ENCODE peak calls at places on chromosome 17, in four cellular contexts. One of them, this sample, is unnamed.

GRCh38 chr17:17206913-17207368 is 808 bp upstream of the PLD6 start:
- DNase-seq in activated CD4-positive, alpha-beta T cell treated with anti-CD3 and anti-CD28 coated beads, Interleukin-2, amount 10 ng/mL, durations not matched to agents 7 days and 5 days: no peak
- DNase-seq in RCC 7860: no peak
- DNase-seq in activated naive CD8-positive, alpha-beta T cell treated with anti-CD3 and anti-CD28 coated beads for 36 hours: no peak
- DNase-seq in this sample: no peak

GRCh38 chr17:33120103-33120502 is 128.5 kb downstream of the SPACA3 start:
- DNase-seq in activated CD4-positive, alpha-beta T cell treated with anti-CD3 and anti-CD28 coated beads, Interleukin-2, amount 10 ng/mL, durations not matched to agents 7 days and 5 days: no peak
- DNase-seq in RCC 7860: no peak
- DNase-seq in activated naive CD8-positive, alpha-beta T cell treated with anti-CD3 and anti-CD28 coated beads for 36 hours: no peak
- DNase-seq in this sample: no peak

GRCh38 chr17:58352843-58353719 is 1.1 kb upstream of the SUPT4H1 start:
- DNase-seq in activated CD4-positive, alpha-beta T cell treated with anti-CD3 and anti-CD28 coated beads, Interleukin-2, amount 10 ng/mL, durations not matched to agents 7 days and 5 days: peak
- DNase-seq in RCC 7860: no peak
- DNase-seq in activated naive CD8-positive, alpha-beta T cell treated with anti-CD3 and anti-CD28 coated beads for 36 hours: peak
- DNase-seq in this sample: peak

GRCh38 chr17:83200231-83200699 is 120.9 kb downstream of the METRNL start:
- DNase-seq in activated CD4-positive, alpha-beta T cell treated with anti-CD3 and anti-CD28 coated beads, Interleukin-2, amount 10 ng/mL, durations not matched to agents 7 days and 5 days: peak
- DNase-seq in RCC 7860: no peak
- DNase-seq in activated naive CD8-positive, alpha-beta T cell treated with anti-CD3 and anti-CD28 coated beads for 36 hours: peak
- DNase-seq in this sample: no peak

GRCh38 chr17:55296699-55297098 is 31.9 kb downstream of the HLF start:
- DNase-seq in activated CD4-positive, alpha-beta T cell treated with anti-CD3 and anti-CD28 coated beads, Interleukin-2, amount 10 ng/mL, durations not matched to agents 7 days and 5 days: no peak
- DNase-seq in RCC 7860: no peak
- DNase-seq in activated naive CD8-positive, alpha-beta T cell treated with anti-CD3 and anti-CD28 coated beads for 36 hours: no peak
- DNase-seq in this sample: no peak

GRCh38 chr17:60354223-60354622 is 37.7 kb downstream of the USP32 start:
- DNase-seq in activated CD4-positive, alpha-beta T cell treated with anti-CD3 and anti-CD28 coated beads, Interleukin-2, amount 10 ng/mL, durations not matched to agents 7 days and 5 days: no peak
- DNase-seq in RCC 7860: no peak
- DNase-seq in activated naive CD8-positive, alpha-beta T cell treated with anti-CD3 and anti-CD28 coated beads for 36 hours: no peak
- DNase-seq in this sample: peak

GRCh38 chr17:15453782-15454181 is 13.6 kb downstream of the CDRT4 start:
- DNase-seq in activated CD4-positive, alpha-beta T cell treated with anti-CD3 and anti-CD28 coated beads, Interleukin-2, amount 10 ng/mL, durations not matched to agents 7 days and 5 days: no peak
- DNase-seq in RCC 7860: no peak
- DNase-seq in activated naive CD8-positive, alpha-beta T cell treated with anti-CD3 and anti-CD28 coated beads for 36 hours: no peak
- DNase-seq in this sample: no peak

GRCh38 chr17:6135216-6135615 is 65.0 kb downstream of the WSCD1 start:
- DNase-seq in activated CD4-positive, alpha-beta T cell treated with anti-CD3 and anti-CD28 coated beads, Interleukin-2, amount 10 ng/mL, durations not matched to agents 7 days and 5 days: no peak
- DNase-seq in RCC 7860: no peak
- DNase-seq in activated naive CD8-positive, alpha-beta T cell treated with anti-CD3 and anti-CD28 coated beads for 36 hours: no peak
- DNase-seq in this sample: no peak

GRCh38 chr17:47297661-47298400 is 25.9 kb upstream of the EFCAB13 start:
- DNase-seq in activated CD4-positive, alpha-beta T cell treated with anti-CD3 and anti-CD28 coated beads, Interleukin-2, amount 10 ng/mL, durations not matched to agents 7 days and 5 days: no peak
- DNase-seq in RCC 7860: no peak
- DNase-seq in activated naive CD8-positive, alpha-beta T cell treated with anti-CD3 and anti-CD28 coated beads for 36 hours: no peak
- DNase-seq in this sample: no peak

GRCh38 chr17:36869441-36869840 is 67.8 kb upstream of the LHX1 start:
- DNase-seq in activated CD4-positive, alpha-beta T cell treated with anti-CD3 and anti-CD28 coated beads, Interleukin-2, amount 10 ng/mL, durations not matched to agents 7 days and 5 days: no peak
- DNase-seq in RCC 7860: no peak
- DNase-seq in activated naive CD8-positive, alpha-beta T cell treated with anti-CD3 and anti-CD28 coated beads for 36 hours: no peak
- DNase-seq in this sample: no peak

GRCh38 chr17:6473128-6473767 is 29.0 kb downstream of the PIMREG start:
- DNase-seq in activated CD4-positive, alpha-beta T cell treated with anti-CD3 and anti-CD28 coated beads, Interleukin-2, amount 10 ng/mL, durations not matched to agents 7 days and 5 days: peak
- DNase-seq in RCC 7860: peak
- DNase-seq in activated naive CD8-positive, alpha-beta T cell treated with anti-CD3 and anti-CD28 coated beads for 36 hours: peak
- DNase-seq in this sample: peak

GRCh38 chr17:32525116-32525515 is 38.3 kb downstream of the CDK5R1 start:
- DNase-seq in activated CD4-positive, alpha-beta T cell treated with anti-CD3 and anti-CD28 coated beads, Interleukin-2, amount 10 ng/mL, durations not matched to agents 7 days and 5 days: no peak
- DNase-seq in RCC 7860: peak
- DNase-seq in activated naive CD8-positive, alpha-beta T cell treated with anti-CD3 and anti-CD28 coated beads for 36 hours: no peak
- DNase-seq in this sample: peak

GRCh38 chr17:8053600-8053999 is 14.7 kb downstream of the ALOX15B start:
- DNase-seq in activated CD4-positive, alpha-beta T cell treated with anti-CD3 and anti-CD28 coated beads, Interleukin-2, amount 10 ng/mL, durations not matched to agents 7 days and 5 days: no peak
- DNase-seq in RCC 7860: no peak
- DNase-seq in activated naive CD8-positive, alpha-beta T cell treated with anti-CD3 and anti-CD28 coated beads for 36 hours: no peak
- DNase-seq in this sample: peak

GRCh38 chr17:75664099-75664549 is 2.8 kb downstream of the RECQL5 start:
- DNase-seq in activated CD4-positive, alpha-beta T cell treated with anti-CD3 and anti-CD28 coated beads, Interleukin-2, amount 10 ng/mL, durations not matched to agents 7 days and 5 days: no peak
- DNase-seq in RCC 7860: no peak
- DNase-seq in activated naive CD8-positive, alpha-beta T cell treated with anti-CD3 and anti-CD28 coated beads for 36 hours: no peak
- DNase-seq in this sample: no peak

GRCh38 chr17:78258323-78259229 is 27.1 kb downstream of the TMEM235 start:
- DNase-seq in activated CD4-positive, alpha-beta T cell treated with anti-CD3 and anti-CD28 coated beads, Interleukin-2, amount 10 ng/mL, durations not matched to agents 7 days and 5 days: peak
- DNase-seq in RCC 7860: no peak
- DNase-seq in activated naive CD8-positive, alpha-beta T cell treated with anti-CD3 and anti-CD28 coated beads for 36 hours: peak
- DNase-seq in this sample: no peak

GRCh38 chr17:60442271-60443201 is 20.2 kb downstream of the CHCT1 start:
- DNase-seq in activated CD4-positive, alpha-beta T cell treated with anti-CD3 and anti-CD28 coated beads, Interleukin-2, amount 10 ng/mL, durations not matched to agents 7 days and 5 days: no peak
- DNase-seq in RCC 7860: peak
- DNase-seq in activated naive CD8-positive, alpha-beta T cell treated with anti-CD3 and anti-CD28 coated beads for 36 hours: no peak
- DNase-seq in this sample: peak

GRCh38 chr17:18362509-18363020 is 785 bp downstream of the SHMT1 start:
- DNase-seq in activated CD4-positive, alpha-beta T cell treated with anti-CD3 and anti-CD28 coated beads, Interleukin-2, amount 10 ng/mL, durations not matched to agents 7 days and 5 days: peak
- DNase-seq in RCC 7860: peak
- DNase-seq in activated naive CD8-positive, alpha-beta T cell treated with anti-CD3 and anti-CD28 coated beads for 36 hours: peak
- DNase-seq in this sample: no peak

GRCh38 chr17:8755590-8756255 is 2.6 kb downstream of the SPDYE4 start:
- DNase-seq in activated CD4-positive, alpha-beta T cell treated with anti-CD3 and anti-CD28 coated beads, Interleukin-2, amount 10 ng/mL, durations not matched to agents 7 days and 5 days: no peak
- DNase-seq in RCC 7860: no peak
- DNase-seq in activated naive CD8-positive, alpha-beta T cell treated with anti-CD3 and anti-CD28 coated beads for 36 hours: no peak
- DNase-seq in this sample: no peak

GRCh38 chr17:35080536-35080935 is 17.0 kb upstream of the RFFL start:
- DNase-seq in activated CD4-positive, alpha-beta T cell treated with anti-CD3 and anti-CD28 coated beads, Interleukin-2, amount 10 ng/mL, durations not matched to agents 7 days and 5 days: peak
- DNase-seq in RCC 7860: peak
- DNase-seq in activated naive CD8-positive, alpha-beta T cell treated with anti-CD3 and anti-CD28 coated beads for 36 hours: no peak
- DNase-seq in this sample: no peak

GRCh38 chr17:76384987-76385891 is 830 bp downstream of the SPHK1 start:
- DNase-seq in activated CD4-positive, alpha-beta T cell treated with anti-CD3 and anti-CD28 coated beads, Interleukin-2, amount 10 ng/mL, durations not matched to agents 7 days and 5 days: peak
- DNase-seq in RCC 7860: peak
- DNase-seq in activated naive CD8-positive, alpha-beta T cell treated with anti-CD3 and anti-CD28 coated beads for 36 hours: peak
- DNase-seq in this sample: peak

GRCh38 chr17:7477392-7478275 is 1.8 kb downstream of the ZBTB4 start:
- DNase-seq in activated CD4-positive, alpha-beta T cell treated with anti-CD3 and anti-CD28 coated beads, Interleukin-2, amount 10 ng/mL, durations not matched to agents 7 days and 5 days: no peak
- DNase-seq in RCC 7860: peak
- DNase-seq in activated naive CD8-positive, alpha-beta T cell treated with anti-CD3 and anti-CD28 coated beads for 36 hours: peak
- DNase-seq in this sample: no peak

GRCh38 chr17:60049936-60050335 is 28.8 kb downstream of the HEATR6 start:
- DNase-seq in activated CD4-positive, alpha-beta T cell treated with anti-CD3 and anti-CD28 coated beads, Interleukin-2, amount 10 ng/mL, durations not matched to agents 7 days and 5 days: no peak
- DNase-seq in RCC 7860: no peak
- DNase-seq in activated naive CD8-positive, alpha-beta T cell treated with anti-CD3 and anti-CD28 coated beads for 36 hours: no peak
- DNase-seq in this sample: no peak

GRCh38 chr17:44920565-44920940 is 5.3 kb upstream of the GFAP start:
- DNase-seq in activated CD4-positive, alpha-beta T cell treated with anti-CD3 and anti-CD28 coated beads, Interleukin-2, amount 10 ng/mL, durations not matched to agents 7 days and 5 days: no peak
- DNase-seq in RCC 7860: no peak
- DNase-seq in activated naive CD8-positive, alpha-beta T cell treated with anti-CD3 and anti-CD28 coated beads for 36 hours: no peak
- DNase-seq in this sample: no peak

GRCh38 chr17:63516910-63517824 is 6.0 kb upstream of the KCNH6 start:
- DNase-seq in activated CD4-positive, alpha-beta T cell treated with anti-CD3 and anti-CD28 coated beads, Interleukin-2, amount 10 ng/mL, durations not matched to agents 7 days and 5 days: no peak
- DNase-seq in RCC 7860: peak
- DNase-seq in activated naive CD8-positive, alpha-beta T cell treated with anti-CD3 and anti-CD28 coated beads for 36 hours: peak
- DNase-seq in this sample: peak

GRCh38 chr17:39219647-39220154 is 6.0 kb downstream of the STAC2 start:
- DNase-seq in activated CD4-positive, alpha-beta T cell treated with anti-CD3 and anti-CD28 coated beads, Interleukin-2, amount 10 ng/mL, durations not matched to agents 7 days and 5 days: no peak
- DNase-seq in RCC 7860: no peak
- DNase-seq in activated naive CD8-positive, alpha-beta T cell treated with anti-CD3 and anti-CD28 coated beads for 36 hours: no peak
- DNase-seq in this sample: no peak

GRCh38 chr17:76391200-76391715 is 6.8 kb downstream of the SPHK1 start:
- DNase-seq in activated CD4-positive, alpha-beta T cell treated with anti-CD3 and anti-CD28 coated beads, Interleukin-2, amount 10 ng/mL, durations not matched to agents 7 days and 5 days: no peak
- DNase-seq in RCC 7860: no peak
- DNase-seq in activated naive CD8-positive, alpha-beta T cell treated with anti-CD3 and anti-CD28 coated beads for 36 hours: no peak
- DNase-seq in this sample: no peak

GRCh38 chr17:80877095-80877828 is 114.4 kb upstream of the CHMP6 start:
- DNase-seq in activated CD4-positive, alpha-beta T cell treated with anti-CD3 and anti-CD28 coated beads, Interleukin-2, amount 10 ng/mL, durations not matched to agents 7 days and 5 days: peak
- DNase-seq in RCC 7860: no peak
- DNase-seq in activated naive CD8-positive, alpha-beta T cell treated with anti-CD3 and anti-CD28 coated beads for 36 hours: peak
- DNase-seq in this sample: no peak

GRCh38 chr17:17445925-17446665 is 30.7 kb upstream of the MED9 start:
- DNase-seq in activated CD4-positive, alpha-beta T cell treated with anti-CD3 and anti-CD28 coated beads, Interleukin-2, amount 10 ng/mL, durations not matched to agents 7 days and 5 days: no peak
- DNase-seq in RCC 7860: peak
- DNase-seq in activated naive CD8-positive, alpha-beta T cell treated with anti-CD3 and anti-CD28 coated beads for 36 hours: no peak
- DNase-seq in this sample: peak

GRCh38 chr17:1413281-1413791 is 13.3 kb upstream of the YWHAE start:
- DNase-seq in activated CD4-positive, alpha-beta T cell treated with anti-CD3 and anti-CD28 coated beads, Interleukin-2, amount 10 ng/mL, durations not matched to agents 7 days and 5 days: no peak
- DNase-seq in RCC 7860: peak
- DNase-seq in activated naive CD8-positive, alpha-beta T cell treated with anti-CD3 and anti-CD28 coated beads for 36 hours: no peak
- DNase-seq in this sample: peak

GRCh38 chr17:81513669-81514484 is 1.3 kb upstream of the ACTG1 start:
- DNase-seq in activated CD4-positive, alpha-beta T cell treated with anti-CD3 and anti-CD28 coated beads, Interleukin-2, amount 10 ng/mL, durations not matched to agents 7 days and 5 days: peak
- DNase-seq in RCC 7860: peak
- DNase-seq in activated naive CD8-positive, alpha-beta T cell treated with anti-CD3 and anti-CD28 coated beads for 36 hours: peak
- DNase-seq in this sample: peak

GRCh38 chr17:67035131-67036083 is 8.9 kb upstream of the CACNG1 start:
- DNase-seq in activated CD4-positive, alpha-beta T cell treated with anti-CD3 and anti-CD28 coated beads, Interleukin-2, amount 10 ng/mL, durations not matched to agents 7 days and 5 days: no peak
- DNase-seq in RCC 7860: no peak
- DNase-seq in activated naive CD8-positive, alpha-beta T cell treated with anti-CD3 and anti-CD28 coated beads for 36 hours: peak
- DNase-seq in this sample: no peak

GRCh38 chr17:7824021-7824924 is 9.7 kb upstream of the KDM6B start:
- DNase-seq in activated CD4-positive, alpha-beta T cell treated with anti-CD3 and anti-CD28 coated beads, Interleukin-2, amount 10 ng/mL, durations not matched to agents 7 days and 5 days: no peak
- DNase-seq in RCC 7860: no peak
- DNase-seq in activated naive CD8-positive, alpha-beta T cell treated with anti-CD3 and anti-CD28 coated beads for 36 hours: no peak
- DNase-seq in this sample: no peak

GRCh38 chr17:15377608-15378007 is 36.2 kb upstream of the TEKT3 start:
- DNase-seq in activated CD4-positive, alpha-beta T cell treated with anti-CD3 and anti-CD28 coated beads, Interleukin-2, amount 10 ng/mL, durations not matched to agents 7 days and 5 days: no peak
- DNase-seq in RCC 7860: no peak
- DNase-seq in activated naive CD8-positive, alpha-beta T cell treated with anti-CD3 and anti-CD28 coated beads for 36 hours: no peak
- DNase-seq in this sample: peak

GRCh38 chr17:45370949-45371413 is 54.2 kb upstream of the MAP3K14 start:
- DNase-seq in activated CD4-positive, alpha-beta T cell treated with anti-CD3 and anti-CD28 coated beads, Interleukin-2, amount 10 ng/mL, durations not matched to agents 7 days and 5 days: no peak
- DNase-seq in RCC 7860: no peak
- DNase-seq in activated naive CD8-positive, alpha-beta T cell treated with anti-CD3 and anti-CD28 coated beads for 36 hours: no peak
- DNase-seq in this sample: no peak

This sample was measured in HT1080.